ENCODE peak calls at places on chromosomes 16 and 17, in seven cellular contexts. O is GM12878, T is aorta, I is HepG2, D is upper lobe of right lung, L is lower lobe of right lung, P is heart right ventricle. V is an unnamed sample. For H3K4me1, the result is how much of the 10 kb centered on the place peaks cover.

GRCh38 chr17:83099570-83100181 is 20.3 kb downstream of the METRNL start:
- ATAC-seq in O (peak), T (peak), I (peak), D (peak), L (peak), P (peak), V (peak)

GRCh38 chr17:48541574-48542113 is 3.3 kb downstream of the HOXB2 start:
- ATAC-seq in O (peak), T (peak), I (no peak), D (peak), L (peak), P (peak), V (peak)

GRCh38 chr17:71438631-71439146 is 682.1 kb upstream of the SOX9 start:
- ATAC-seq in O (no peak), T (no peak), I (no peak), D (peak), L (peak), P (no peak), V (no peak)

GRCh38 chr17:80671039-80671822 is 126.6 kb downstream of the RPTOR start:
- ATAC-seq in O (no peak), T (no peak), I (no peak), D (peak), L (no peak), P (no peak), V (no peak)

GRCh38 chr16:72179592-72179991 is 7.6 kb upstream of the PMFBP1 start:
- ATAC-seq in O (no peak), T (no peak), I (no peak), D (no peak), L (no peak), P (no peak), V (no peak)

GRCh38 chr16:58051821-58052603 is 26.5 kb downstream of the MMP15 start:
- ATAC-seq in O (no peak), T (peak), I (peak), D (no peak), L (no peak), P (no peak), V (no peak)

GRCh38 chr16:9479008-9479407 is 387.6 kb downstream of the HAPSTR1 start:
- ATAC-seq in O (no peak), T (no peak), I (no peak), D (no peak), L (no peak), P (no peak), V (no peak)

GRCh38 chr17:41653421-41654133 is 29.2 kb upstream of the KRT17 start:
- ATAC-seq in O (no peak), T (no peak), I (no peak), D (no peak), L (no peak), P (no peak), V (no peak)

GRCh38 chr16:2466667-2467300 is 4.3 kb upstream of the NTN3 start:
- ATAC-seq in O (no peak), T (no peak), I (no peak), D (no peak), L (no peak), P (no peak), V (no peak)

GRCh38 chr17:42520540-42520951 is 15.5 kb upstream of the NAGLU start:
- ATAC-seq in O (no peak), T (no peak), I (peak), D (no peak), L (no peak), P (no peak), V (no peak)

GRCh38 chr16:84360748-84361147 is 7.6 kb upstream of the ATP2C2 start:
- ATAC-seq in O (no peak), T (no peak), I (no peak), D (no peak), L (no peak), P (no peak), V (no peak)

GRCh38 chr16:46739934-46740333 is 8.2 kb downstream of the MYLK3 start:
- ATAC-seq in O (no peak), T (no peak), I (no peak), D (no peak), L (no peak), P (no peak), V (no peak)

GRCh38 chr17:67671492-67671891 is 46.2 kb upstream of the NOL11 start:
- ATAC-seq in O (no peak), T (no peak), I (no peak), D (no peak), L (no peak), P (peak), V (no peak)

GRCh38 chr16:31181102-31181830 is 1.3 kb downstream of the FUS start:
- ATAC-seq in O (peak), T (no peak), I (peak), D (no peak), L (no peak), P (no peak), V (no peak)

GRCh38 chr16:67530013-67530939 is 1.6 kb downstream of the RIPOR1 start:
- ATAC-seq in O (peak), T (peak), I (peak), D (peak), L (peak), P (peak), V (peak)
- H3K4me1 ChIP-seq in O (under half), T (under half), I (half or more), D (under half), L (half or more), P (half or more), V (under half)

GRCh38 chr17:79034931-79035485 is 11.0 kb downstream of the C1QTNF1 start:
- ATAC-seq in O (no peak), T (no peak), I (no peak), D (no peak), L (no peak), P (no peak), V (no peak)
- H3K4me1 ChIP-seq in O (under half), T (under half), I (under half), D (under half), L (under half), P (half or more), V (under half)

DNA sequence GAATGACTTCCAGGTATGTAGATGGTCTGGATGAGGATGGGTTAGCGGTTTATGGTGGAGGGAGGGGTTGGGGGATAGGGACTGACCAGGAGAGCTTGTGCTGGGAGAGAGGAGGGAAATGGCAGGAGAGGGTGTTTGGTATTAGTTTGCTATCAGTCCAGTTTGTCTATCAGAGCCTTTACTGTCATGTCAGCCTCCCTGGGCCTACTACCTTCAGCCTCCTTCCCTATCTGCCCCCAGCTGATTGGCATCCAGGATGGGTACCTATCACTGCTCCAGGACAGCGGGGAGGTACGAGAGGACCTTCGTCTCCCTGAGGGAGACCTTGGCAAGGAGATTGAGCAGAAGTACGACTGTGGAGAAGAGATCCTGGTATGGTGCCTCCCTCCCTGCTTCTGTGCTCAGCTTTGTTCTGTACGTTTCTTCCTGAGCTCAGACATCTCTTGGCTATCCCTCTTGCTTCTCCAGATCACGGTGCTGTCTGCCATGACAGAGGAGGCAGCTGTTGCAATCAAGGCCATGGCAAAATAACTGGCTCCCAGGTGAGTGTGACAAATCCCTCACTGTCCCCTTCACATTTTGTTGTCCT is 3.8 kb downstream of the EIF5A start:
- ATAC-seq in O (no peak), T (no peak), I (no peak), D (no peak), L (no peak), P (no peak), V (no peak)
- H3K4me1 ChIP-seq in O (under half), T (under half), I (half or more), D (under half), L (under half), P (half or more), V (half or more)

DNA sequence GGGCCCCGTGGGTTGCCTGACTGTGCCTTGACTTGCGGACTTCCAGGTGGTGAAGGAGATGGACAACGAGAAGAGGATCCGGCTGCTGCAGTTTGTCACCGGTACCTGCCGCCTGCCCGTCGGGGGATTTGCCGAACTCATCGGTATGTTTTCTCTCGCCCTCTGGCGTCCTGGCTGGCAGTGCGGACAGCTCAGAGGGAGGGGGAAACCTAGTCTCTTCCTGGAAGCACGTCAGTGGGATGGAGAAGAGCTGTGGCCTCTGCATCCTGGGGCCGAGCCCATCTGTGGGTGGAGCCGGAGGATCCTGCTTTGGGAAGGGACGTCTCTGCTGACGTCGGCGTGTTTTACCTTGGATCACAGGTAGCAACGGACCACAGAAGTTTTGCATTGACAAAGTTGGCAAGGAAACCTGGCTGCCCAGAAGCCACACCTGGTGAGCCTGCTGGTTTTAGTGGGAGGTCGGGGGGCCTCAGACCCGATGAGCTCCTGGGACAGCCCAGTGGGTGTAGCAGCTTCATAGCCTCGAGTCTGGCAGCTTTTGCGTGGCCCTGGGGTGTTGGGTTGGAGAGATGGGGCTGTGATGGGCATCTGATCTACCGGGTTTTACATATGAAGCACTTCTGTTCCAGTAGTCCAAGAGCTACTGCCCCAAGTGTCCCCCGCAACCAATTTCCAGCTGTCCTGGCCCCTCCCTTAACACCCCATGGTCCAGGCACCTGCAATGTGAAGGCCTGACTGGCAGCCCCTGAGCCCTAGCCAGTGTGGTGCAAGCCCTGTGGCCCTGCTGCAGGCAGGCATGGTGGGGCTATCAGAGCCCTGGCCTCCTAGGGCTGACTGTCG is 11.9 kb upstream of the CLEC18A start:
- ATAC-seq in O (no peak), T (no peak), I (no peak), D (no peak), L (no peak), P (no peak), V (no peak)
- H3K4me1 ChIP-seq in O (under half), T (under half), I (under half), D (under half), L (under half), P (under half), V (under half)

DNA sequence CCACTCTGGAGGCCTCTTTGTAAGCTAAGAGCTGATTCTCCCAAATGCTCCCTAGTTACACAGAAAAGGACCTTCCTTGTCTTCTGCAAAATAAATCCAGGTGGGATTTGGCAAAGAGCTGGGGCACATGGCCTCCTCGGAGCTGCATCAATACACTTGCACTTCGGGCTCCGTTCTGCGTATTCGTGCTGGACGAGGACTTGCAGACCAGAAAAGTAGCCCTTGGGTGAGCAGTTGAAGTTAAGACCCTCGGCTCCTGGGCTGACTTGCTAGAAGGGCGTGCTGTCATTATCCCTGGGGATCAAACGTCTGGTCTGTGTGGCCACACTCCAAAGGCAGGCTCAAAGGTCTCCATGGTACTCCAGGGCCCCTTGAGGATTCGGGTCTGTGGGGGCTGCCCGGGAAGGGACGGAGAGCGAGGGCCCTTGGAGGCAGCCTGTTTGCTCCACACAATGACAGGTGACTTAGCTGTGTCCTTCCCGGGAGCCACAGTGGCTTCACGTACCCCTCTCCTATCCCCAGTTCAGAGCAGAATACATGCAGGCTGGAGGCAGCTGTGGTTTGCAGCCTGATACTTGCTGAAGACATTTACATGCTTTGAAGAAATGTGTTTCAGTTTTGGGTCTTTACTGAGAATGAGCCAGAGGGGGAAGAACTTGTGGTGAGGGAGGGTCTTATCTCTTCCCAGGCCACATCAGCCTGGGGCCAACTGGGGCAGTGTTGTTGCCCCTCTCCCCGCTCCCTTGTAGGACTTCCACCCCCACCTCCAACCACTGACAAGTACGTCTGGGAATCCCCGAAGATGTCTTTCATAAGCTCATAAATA is 144.4 kb upstream of the RPH3AL start:
- ATAC-seq in O (peak), T (no peak), I (peak), D (no peak), L (no peak), P (no peak), V (no peak)
- H3K4me1 ChIP-seq in O (under half), T (under half), I (under half), D (under half), L (under half), P (under half), V (under half)

GRCh38 chr17:40073454-40074174 is 10.8 kb downstream of the THRA start:
- ATAC-seq in O (no peak), T (no peak), I (no peak), D (no peak), L (no peak), P (no peak), V (no peak)
- H3K4me1 ChIP-seq in O (under half), T (under half), I (half or more), D (half or more), L (half or more), P (half or more), V (half or more)

GRCh38 chr17:77571141-77571540 is 387.4 kb upstream of the TNRC6C start:
- ATAC-seq in O (no peak), T (no peak), I (no peak), D (no peak), L (no peak), P (no peak), V (no peak)

GRCh38 chr17:77572065-77572601 is 386.4 kb upstream of the TNRC6C start:
- ATAC-seq in O (no peak), T (no peak), I (no peak), D (no peak), L (no peak), P (no peak), V (no peak)

GRCh38 chr17:77569846-77570564 is 388.5 kb upstream of the TNRC6C start:
- ATAC-seq in O (no peak), T (no peak), I (peak), D (peak), L (no peak), P (no peak), V (peak)

GRCh38 chr17:77571562-77571981 is 386.9 kb upstream of the TNRC6C start:
- ATAC-seq in O (no peak), T (peak), I (no peak), D (no peak), L (no peak), P (no peak), V (no peak)

DNA sequence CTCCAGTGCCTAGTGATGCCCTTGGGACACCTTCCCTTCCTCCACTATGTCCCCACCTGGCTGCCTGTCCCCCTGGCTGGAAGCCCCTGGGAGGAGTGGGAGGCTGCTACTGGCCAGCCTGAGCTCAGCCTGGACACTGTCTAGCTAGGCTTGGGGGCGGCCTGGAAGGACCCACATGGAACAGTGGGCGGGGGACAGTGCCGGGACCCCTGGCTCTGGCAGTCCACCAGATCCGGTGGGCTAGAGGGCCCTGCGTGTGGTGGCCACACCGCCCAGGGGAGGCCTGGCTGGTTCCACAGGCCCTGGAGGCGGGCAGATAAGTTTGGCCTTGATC is 388.0 kb upstream of the TNRC6C start:
- ATAC-seq in O (no peak), T (no peak), I (peak), D (peak), L (no peak), P (no peak), V (peak)
- H3K4me1 ChIP-seq in O (under half), T (under half), I (under half), D (under half), L (under half), P (under half), V (under half)

GRCh38 chr17:6435051-6435450 is at the start of gene AIPL1:
- ATAC-seq in O (no peak), T (no peak), I (no peak), D (no peak), L (no peak), P (no peak), V (no peak)

GRCh38 chr17:6439951-6440350 is 4.3 kb upstream of the PIMREG start:
- ATAC-seq in O (no peak), T (no peak), I (no peak), D (no peak), L (no peak), P (no peak), V (no peak)

GRCh38 chr17:6435968-6436367 is 1.0 kb upstream of the AIPL1 start:
- ATAC-seq in O (peak), T (peak), I (peak), D (peak), L (peak), P (peak), V (peak)

GRCh38 chr17:6437956-6438355 is 3.0 kb upstream of the AIPL1 start:
- ATAC-seq in O (no peak), T (no peak), I (no peak), D (no peak), L (no peak), P (no peak), V (no peak)

GRCh38 chr17:6437466-6437865 is 2.5 kb upstream of the AIPL1 start:
- ATAC-seq in O (no peak), T (no peak), I (no peak), D (no peak), L (no peak), P (no peak), V (no peak)
- H3K4me1 ChIP-seq in O (under half), T (under half), I (under half), D (under half), L (under half), P (under half), V (under half)

V was measured in gastroesophageal sphincter.